ENCODE peak calls at places on chromosome 3, in nine cellular contexts. Q is fibroblast of pulmonary artery, K is foreskin fibroblast, B is cardiac muscle cell, M is pancreas, S is brain microvascular endothelial cell, O is transverse colon, A is K562, J is body of pancreas. C is an unnamed sample.
A peak's percentile ranks its signal among the peaks of the same experiment; 100 is the strongest.

GRCh38 chr3:184409331-184409926 is 29.6 kb downstream of the CHRD start:
- DNase-seq in K (no peak), B (no peak), M (no peak), O (no peak), S (no peak), A (no peak), Q (no peak), J (no peak), C (no peak)

GRCh38 chr3:106929081-106929480 is 448.2 kb upstream of the CCDC54 start:
- DNase-seq in Q (no peak), B (no peak), M (no peak), O (no peak), J (no peak), K (no peak), S (no peak), A (no peak), C (no peak)

GRCh38 chr3:159451067-159451466 is 537.6 kb upstream of the IL12A start:
- DNase-seq in M (no peak), K (no peak), Q (no peak), S (no peak), O (no peak), J (no peak), A (no peak), B (no peak), C (no peak)

GRCh38 chr3:67986703-67987102 is 332.3 kb upstream of the SUCLG2 start:
- DNase-seq in Q (no peak), M (no peak), B (no peak), O (no peak), A (no peak), S (no peak), J (no peak), K (no peak), C (no peak)

GRCh38 chr3:153158961-153159735 is 2.9 kb upstream of the RAP2B start:
- DNase-seq in O (no peak), J (no peak), B (no peak), A (no peak), Q (no peak), S (no peak), M (no peak), K (no peak), C (no peak)

GRCh38 chr3:83514130-83514914 is 1444.5 kb upstream of the CADM2 start:
- DNase-seq in B (no peak), A (no peak), S (peak; percentile 4), Q (no peak), O (no peak), M (no peak), K (no peak), J (no peak), C (no peak)

GRCh38 chr3:50388021-50388719 is 28.8 kb upstream of the TMEM115 start:
- DNase-seq in Q (no peak), B (no peak), M (no peak), K (no peak), J (peak; percentile 43), A (peak; percentile 41), O (no peak), S (no peak), C (peak; percentile 16)

GRCh38 chr3:16504242-16504641 is 9.3 kb downstream of the RFTN1 start:
- DNase-seq in J (no peak), A (no peak), M (no peak), K (peak; percentile 39), Q (no peak), B (no peak), O (no peak), S (no peak), C (peak; percentile 93)

GRCh38 chr3:156680243-156680930 is 6.0 kb downstream of the TIPARP start:
- DNase-seq in M (no peak), S (no peak), Q (no peak), O (no peak), K (no peak), A (no peak), J (no peak), B (no peak), C (no peak)

GRCh38 chr3:14358426-14359211 is 43.8 kb upstream of the SLC6A6 start:
- DNase-seq in Q (peak; percentile 51), S (peak; percentile 7), A (no peak), K (peak; percentile 16), M (no peak), B (peak; percentile 86), O (peak; percentile 48), J (no peak), C (no peak)

GRCh38 chr3:123871946-123872345 is 12.2 kb downstream of the MYLK start:
- DNase-seq in K (no peak), A (no peak), S (no peak), Q (peak; percentile 38), O (no peak), M (no peak), J (no peak), B (no peak), C (no peak)

GRCh38 chr3:107884719-107885460 is 205.9 kb downstream of the CD47 start:
- DNase-seq in O (no peak), B (peak; percentile 75), K (peak; percentile 7), Q (peak; percentile 80), S (no peak), J (no peak), A (no peak), M (no peak), C (no peak)

GRCh38 chr3:196712514-196713413 is 587 bp downstream of the PIGX start:
- DNase-seq in A (peak; percentile 85), B (peak; percentile 76), S (peak; percentile 44), J (peak; percentile 71), O (peak; percentile 74), M (no peak), K (peak; percentile 59), Q (peak; percentile 63), C (peak; percentile 55)

GRCh38 chr3:180414157-180414556 is 187.8 kb upstream of the TTC14 start:
- DNase-seq in O (no peak), B (no peak), M (no peak), Q (no peak), S (no peak), A (no peak), J (no peak), K (no peak), C (no peak)

GRCh38 chr3:20576228-20576627 is 390.2 kb upstream of the SGO1 start:
- DNase-seq in M (no peak), K (peak; percentile 20), B (no peak), A (no peak), S (no peak), Q (no peak), J (no peak), O (no peak), C (no peak)

GRCh38 chr3:24185738-24186384 is 240.8 kb downstream of the NR1D2 start:
- DNase-seq in A (peak; percentile 92), M (peak; percentile 31), B (peak; percentile 83), O (peak; percentile 18), J (peak; percentile 56), S (peak; percentile 43), K (peak; percentile 37), Q (peak; percentile 84), C (peak; percentile 76)

GRCh38 chr3:100402150-100402706 is 889 bp downstream of the LNP1 start:
- DNase-seq in B (peak; percentile 51), M (no peak), O (no peak), K (peak; percentile 18), S (no peak), Q (peak; percentile 42), A (no peak), J (no peak), C (peak; percentile 35)

GRCh38 chr3:125120370-125121122 is 64.7 kb upstream of the HEG1 start:
- DNase-seq in M (no peak), Q (peak; percentile 32), J (no peak), O (no peak), K (no peak), S (no peak), A (no peak), B (peak; percentile 63), C (no peak)

GRCh38 chr3:133444071-133444774 is 44.4 kb downstream of the BFSP2 start:
- DNase-seq in O (peak; percentile 29), M (no peak), Q (peak; percentile 73), J (peak; percentile 50), A (no peak), B (peak; percentile 61), K (no peak), S (peak; percentile 11), C (peak; percentile 55)

DNA sequence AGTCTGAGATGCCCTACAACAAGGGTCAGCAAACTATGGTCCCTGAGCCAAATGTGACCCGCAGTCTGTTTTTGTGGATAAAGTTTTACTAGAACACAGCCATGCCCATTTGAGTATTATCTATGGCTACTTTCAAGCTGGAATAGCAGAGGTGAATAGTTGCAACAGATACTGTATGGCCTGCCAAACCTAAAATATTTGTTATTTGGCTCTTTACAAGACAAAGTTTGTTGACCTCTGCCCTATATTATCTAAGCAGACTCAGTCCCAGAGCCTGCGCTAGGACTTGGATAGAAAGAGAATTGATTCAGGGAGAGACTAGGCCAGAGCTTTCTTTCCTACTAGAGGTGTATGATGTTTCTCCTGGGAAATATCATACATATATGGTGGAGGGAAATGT is 81.7 kb upstream of the NMNAT3 start:
- DNase-seq in K (no peak), M (no peak), S (no peak), O (no peak), B (peak; percentile 28), J (no peak), Q (no peak), A (no peak), C (no peak)
- H3K4me3 ChIP-seq in K (no peak overlapping the region), M (no peak overlapping the region), S (no peak overlapping the region), O (no peak overlapping the region), B (no peak overlapping the region), J (no peak overlapping the region), Q (no peak overlapping the region), A (no peak overlapping the region), C (no peak overlapping the region)

GRCh38 chr3:109098245-109098644 is 19.7 kb downstream of the MORC1 start:
- DNase-seq in J (peak; percentile 22), M (no peak), Q (no peak), O (peak; percentile 27), S (no peak), B (no peak), A (no peak), K (no peak), C (peak; percentile 26)
- TF ChIP-seq CTCF in J (peak; percentile 47), M (peak; percentile 13), Q (no peak), O (peak; percentile 35), S (peak; percentile 35), B (no peak), A (peak; percentile 25), K (no peak), C (peak; percentile 51)

DNA sequence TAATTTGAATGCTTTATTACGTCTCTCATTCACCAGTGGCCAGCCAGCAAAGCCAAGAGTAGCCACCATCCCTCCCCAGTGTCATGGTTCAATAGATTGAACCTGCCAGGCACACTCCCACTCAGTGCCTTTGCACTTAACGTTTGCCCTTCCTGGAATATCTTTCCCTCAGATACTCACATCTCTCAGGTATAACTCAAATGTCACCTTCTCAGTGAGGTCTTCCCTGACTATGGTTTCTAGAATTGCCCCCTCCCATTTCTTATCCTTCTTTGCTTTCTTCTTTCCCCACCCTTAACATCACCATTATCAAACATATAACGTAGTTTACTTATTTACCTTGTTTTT is 293.8 kb downstream of the LRTM1 start:
- DNase-seq in M (no peak), S (no peak), Q (no peak), A (no peak), J (no peak), O (no peak), K (no peak), B (no peak), C (no peak)
- H3K4me3 ChIP-seq in M (no peak overlapping the region), S (no peak overlapping the region), Q (no peak overlapping the region), A (no peak overlapping the region), J (no peak overlapping the region), O (no peak overlapping the region), K (no peak overlapping the region), B (no peak overlapping the region), C (no peak overlapping the region)

DNA sequence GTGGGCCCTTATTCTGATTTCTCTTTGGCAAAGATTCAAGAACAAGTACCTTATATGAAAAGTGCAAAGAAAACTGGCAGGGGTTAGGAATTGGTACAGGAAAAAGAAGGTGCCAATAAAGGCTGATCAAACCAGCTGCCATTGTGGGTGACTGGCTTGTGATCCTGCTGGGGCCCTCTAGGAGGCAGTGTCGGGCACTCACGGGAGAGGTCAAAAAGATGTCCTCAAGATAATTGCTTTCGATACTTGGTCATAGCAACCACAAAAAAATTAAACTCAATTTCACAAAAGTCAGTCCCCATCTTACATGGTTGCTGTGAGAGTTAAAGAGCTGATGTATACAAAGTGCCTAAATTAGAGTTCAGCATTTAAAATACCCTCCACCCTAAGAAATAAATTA is 31.0 kb upstream of the CAV3 start:
- DNase-seq in O (no peak), K (no peak), S (no peak), A (peak; percentile 63), B (no peak), M (no peak), J (no peak), Q (no peak), C (no peak)
- TF ChIP-seq CTCF in O (no peak), K (peak; percentile 10), S (peak; percentile 58), A (peak; percentile 70), B (peak; percentile 15), M (no peak), J (no peak), Q (peak; percentile 28), C (peak; percentile 14)